ENCODE peak calls at places on chromosome 18, in seven cellular contexts. N is DMS53, P is tibial nerve, W is SW480, S is adrenal gland, G is activated B cell treated with CpG ODN at 0.5 μM for 24 hours, U is kidney. D is an unnamed sample.

GRCh38 chr18:64110692-64111480 is 38.0 kb downstream of the LINC00305 start:
- DNase-seq in N (peak; percentile 71), P (no peak), W (no peak), S (no peak), G (no peak), U (no peak), D (no peak)

GRCh38 chr18:74682141-74682997 is 84.7 kb downstream of the ZNF407 start:
- DNase-seq in N (no peak), P (no peak), W (no peak), S (no peak), G (no peak), U (no peak), D (no peak)

GRCh38 chr18:62206593-62206992 is 19.5 kb downstream of the RELCH start:
- DNase-seq in N (no peak), P (no peak), W (no peak), S (no peak), G (no peak), U (no peak), D (no peak)

GRCh38 chr18:45865466-45865865 is 40.0 kb downstream of the SIGLEC15 start:
- DNase-seq in N (no peak), P (no peak), W (no peak), S (no peak), G (no peak), U (no peak), D (no peak)

GRCh38 chr18:45166341-45167108 is 448.8 kb upstream of the SLC14A2 start:
- DNase-seq in N (no peak), P (no peak), W (peak; percentile 0), S (no peak), G (no peak), U (peak; percentile 58), D (no peak)

GRCh38 chr18:69002233-69002632 is 204.4 kb downstream of the CCDC102B start:
- DNase-seq in N (peak; percentile 45), P (no peak), W (no peak), S (no peak), G (no peak), U (no peak), D (no peak)

GRCh38 chr18:45398448-45398847 is 216.8 kb upstream of the SLC14A2 start:
- DNase-seq in N (no peak), P (no peak), W (no peak), S (no peak), G (no peak), U (no peak), D (no peak)

GRCh38 chr18:11251891-11252270 is 102.5 kb upstream of the PIEZO2 start:
- DNase-seq in N (no peak), P (no peak), W (no peak), S (peak; percentile 6), G (no peak), U (no peak), D (no peak)

GRCh38 chr18:61079714-61080113 is 253.5 kb upstream of the CDH20 start:
- DNase-seq in N (peak; percentile 35), P (no peak), W (no peak), S (no peak), G (no peak), U (no peak), D (no peak)

GRCh38 chr18:11511434-11512095 is 97.8 kb upstream of the SLC35G4 start:
- DNase-seq in N (no peak), P (no peak), W (no peak), S (no peak), G (no peak), U (no peak), D (no peak)

GRCh38 chr18:21865043-21865442 is 124.5 kb downstream of the MIB1 start:
- DNase-seq in N (no peak), P (no peak), W (no peak), S (no peak), G (no peak), U (no peak), D (no peak)

GRCh38 chr18:3014501-3015202 is 1.7 kb upstream of the LPIN2 start:
- DNase-seq in N (peak; percentile 56), P (no peak), W (no peak), S (no peak), G (no peak), U (no peak), D (no peak)

GRCh38 chr18:66894851-66895250 is 291.0 kb upstream of the CDH19 start:
- DNase-seq in N (no peak), P (no peak), W (no peak), S (no peak), G (no peak), U (no peak), D (no peak)

GRCh38 chr18:41036346-41036745 is 918.7 kb upstream of the PIK3C3 start:
- DNase-seq in N (no peak), P (no peak), W (no peak), S (no peak), G (no peak), U (no peak), D (no peak)

GRCh38 chr18:4106407-4107033 is 348.6 kb downstream of the DLGAP1 start:
- DNase-seq in N (peak; percentile 90), P (peak; percentile 96), W (peak; percentile 25), S (peak; percentile 83), G (peak; percentile 16), U (no peak), D (peak; percentile 53)

GRCh38 chr18:12842459-12843380 is 41.3 kb downstream of the PTPN2 start:
- DNase-seq in N (no peak), P (no peak), W (no peak), S (no peak), G (no peak), U (no peak), D (no peak)

GRCh38 chr18:79508565-79509535 is 113.1 kb downstream of the NFATC1 start:
- DNase-seq in N (no peak), P (no peak), W (no peak), S (no peak), G (peak; percentile 47), U (peak; percentile 80), D (peak; percentile 59)

GRCh38 chr18:13110559-13110958 is 108.0 kb upstream of the LDLRAD4 start:
- DNase-seq in N (no peak), P (no peak), W (no peak), S (peak; percentile 12), G (no peak), U (no peak), D (no peak)

GRCh38 chr18:8174758-8175157 is 434.5 kb upstream of the RAB12 start:
- DNase-seq in N (peak; percentile 31), P (no peak), W (no peak), S (no peak), G (no peak), U (no peak), D (no peak)

GRCh38 chr18:50061876-50062517 is 132.9 kb downstream of the MYO5B start:
- DNase-seq in N (no peak), P (peak; percentile 23), W (no peak), S (peak; percentile 6), G (no peak), U (no peak), D (no peak)

GRCh38 chr18:58455318-58455950 is 173.5 kb downstream of the ALPK2 start:
- DNase-seq in N (no peak), P (no peak), W (peak; percentile 36), S (no peak), G (no peak), U (no peak), D (no peak)

GRCh38 chr18:50461251-50461650 is 86.4 kb downstream of the SKA1 start:
- DNase-seq in N (no peak), P (no peak), W (no peak), S (no peak), G (no peak), U (no peak), D (no peak)

D was measured in lower lobe of right lung.